ENCODE peak calls at places on chromosomes 13 and 19, in six cellular contexts. One of them, this sample, is unnamed.

GRCh38 chr13:35817642-35818576 is 313.3 kb downstream of the DCLK1 start:
- DNase-seq in T-helper 9 cell: no peak
- DNase-seq in lung: no peak
- DNase-seq in cardiac muscle cell: no peak
- DNase-seq in neural crest cell: no peak
- DNase-seq in RPMI7951: no peak
- DNase-seq in this sample: no peak

GRCh38 chr19:33799507-33799906 is 2.8 kb downstream of the KCTD15 start:
- DNase-seq in neural crest cell: no peak
- DNase-seq in RPMI7951: no peak
- DNase-seq in lung: no peak
- DNase-seq in cardiac muscle cell: no peak
- DNase-seq in T-helper 9 cell: no peak
- DNase-seq in this sample: no peak

GRCh38 chr13:79722885-79723445 is 242.0 kb downstream of the NDFIP2 start:
- DNase-seq in cardiac muscle cell: no peak
- DNase-seq in neural crest cell: no peak
- DNase-seq in T-helper 9 cell: no peak
- DNase-seq in lung: no peak
- DNase-seq in RPMI7951: no peak
- DNase-seq in this sample: no peak

GRCh38 chr19:11378319-11379189 is 4.1 kb downstream of the SWSAP1 start:
- DNase-seq in RPMI7951: peak
- DNase-seq in neural crest cell: peak
- DNase-seq in T-helper 9 cell: no peak
- DNase-seq in lung: no peak
- DNase-seq in cardiac muscle cell: peak
- DNase-seq in this sample: peak

GRCh38 chr13:30870049-30870884 is 35.8 kb upstream of the MEDAG start:
- DNase-seq in cardiac muscle cell: peak
- DNase-seq in T-helper 9 cell: no peak
- DNase-seq in neural crest cell: no peak
- DNase-seq in RPMI7951: peak
- DNase-seq in lung: peak
- DNase-seq in this sample: peak

GRCh38 chr13:26707122-26708006 is 53.2 kb downstream of the GPR12 start:
- DNase-seq in T-helper 9 cell: peak
- DNase-seq in neural crest cell: peak
- DNase-seq in lung: no peak
- DNase-seq in cardiac muscle cell: peak
- DNase-seq in RPMI7951: peak
- DNase-seq in this sample: peak

GRCh38 chr13:99353836-99354235 is 46.6 kb upstream of the GPR183 start:
- DNase-seq in cardiac muscle cell: no peak
- DNase-seq in neural crest cell: no peak
- DNase-seq in lung: no peak
- DNase-seq in T-helper 9 cell: no peak
- DNase-seq in RPMI7951: peak
- DNase-seq in this sample: no peak

GRCh38 chr13:82747948-82748347 is 1134.3 kb downstream of the SLITRK1 start:
- DNase-seq in cardiac muscle cell: peak
- DNase-seq in neural crest cell: no peak
- DNase-seq in lung: no peak
- DNase-seq in RPMI7951: no peak
- DNase-seq in T-helper 9 cell: no peak
- DNase-seq in this sample: peak

This sample was measured in PC-3.